ENCODE peak calls at places on chromosomes 3 and 15, in five cellular contexts. I, G, M, V and U are unnamed samples. For H3K4me1, the result is how much of the 10 kb centered on the place peaks cover.

GRCh38 chr3:193897791-193898190 is 238.2 kb upstream of the HES1 start:
- DNase-seq in I (no peak), G (no peak), M (no peak), V (no peak), U (no peak)

GRCh38 chr3:102085431-102086226 is 236.3 kb downstream of the NFKBIZ start:
- DNase-seq in I (no peak), G (no peak), M (no peak), V (no peak), U (no peak)

GRCh38 chr15:57251941-57252340 is 124.4 kb upstream of the CGNL1 start:
- DNase-seq in I (no peak), G (no peak), M (no peak), V (no peak), U (no peak)

GRCh38 chr3:135865085-135865484 is 100.4 kb upstream of the PPP2R3A start:
- DNase-seq in I (no peak), G (no peak), M (no peak), V (no peak), U (no peak)

GRCh38 chr3:176931991-176932390 is 265.3 kb downstream of the TBL1XR1 start:
- DNase-seq in I (no peak), G (no peak), M (no peak), V (no peak), U (no peak)

GRCh38 chr3:78337801-78338211 is 1297.9 kb downstream of the ROBO2 start:
- DNase-seq in I (no peak), G (no peak), M (no peak), V (no peak), U (no peak)

GRCh38 chr3:65412591-65412990 is 626.1 kb downstream of the MAGI1 start:
- DNase-seq in I (no peak), G (peak), M (peak), V (peak), U (no peak)

GRCh38 chr3:129690963-129691362 is 84.5 kb upstream of the PLXND1 start:
- DNase-seq in I (no peak), G (no peak), M (no peak), V (no peak), U (no peak)

GRCh38 chr15:59687831-59688230 is 1.3 kb downstream of the BNIP2 start:
- DNase-seq in I (peak), G (no peak), M (no peak), V (no peak), U (no peak)

GRCh38 chr15:100338971-100339444 is 2.8 kb downstream of the ADAMTS17 start:
- DNase-seq in I (peak), G (peak), M (peak), V (no peak), U (peak)

GRCh38 chr3:130906374-130906995 is 12.6 kb downstream of the ATP2C1 start:
- DNase-seq in I (peak), G (no peak), M (no peak), V (no peak), U (no peak)

GRCh38 chr3:182182531-182182968 is 470.8 kb downstream of the SOX2 start:
- DNase-seq in I (no peak), G (no peak), M (no peak), V (no peak), U (no peak)

GRCh38 chr3:174710622-174711021 is 148.5 kb upstream of the NAALADL2 start:
- DNase-seq in I (no peak), G (no peak), M (no peak), V (no peak), U (no peak)

GRCh38 chr15:40093224-40093842 is 15.3 kb downstream of the BMF start:
- DNase-seq in I (no peak), G (no peak), M (no peak), V (no peak), U (no peak)

GRCh38 chr15:48400086-48400485 is 68.9 kb downstream of the DUT start:
- DNase-seq in I (no peak), G (no peak), M (no peak), V (no peak), U (no peak)

GRCh38 chr3:146739203-146739671 is 134.1 kb upstream of the PLSCR5 start:
- DNase-seq in I (no peak), G (no peak), M (no peak), V (no peak), U (no peak)

GRCh38 chr15:69388259-69388658 is 25.9 kb upstream of the KIF23 start:
- DNase-seq in I (no peak), G (no peak), M (peak), V (no peak), U (no peak)

GRCh38 chr3:136728918-136729317 is 23.3 kb downstream of the STAG1 start:
- DNase-seq in I (no peak), G (no peak), M (no peak), V (no peak), U (no peak)

GRCh38 chr3:70774641-70775040 is 462.2 kb upstream of the MDFIC2 start:
- DNase-seq in I (no peak), G (no peak), M (no peak), V (no peak), U (no peak)

GRCh38 chr3:27976933-27977332 is 254.8 kb upstream of the EOMES start:
- DNase-seq in I (peak), G (no peak), M (no peak), V (no peak), U (no peak)

GRCh38 chr3:183448369-183449128 is 20.1 kb upstream of the MCF2L2 start:
- DNase-seq in I (peak), G (no peak), M (no peak), V (no peak), U (no peak)

GRCh38 chr15:100115711-100116090 is 226.1 kb downstream of the ADAMTS17 start:
- DNase-seq in I (no peak), G (no peak), M (peak), V (no peak), U (no peak)

GRCh38 chr3:46661776-46662766 is 31.4 kb downstream of the ALS2CL start:
- DNase-seq in I (no peak), G (peak), M (no peak), V (no peak), U (peak)

GRCh38 chr3:156298014-156298413 is 177.6 kb downstream of the KCNAB1 start:
- DNase-seq in I (no peak), G (no peak), M (no peak), V (no peak), U (no peak)

GRCh38 chr15:48221885-48222284 is 15.8 kb downstream of the SLC12A1 start:
- DNase-seq in I (no peak), G (no peak), M (no peak), V (no peak), U (no peak)

GRCh38 chr3:196080997-196081833 is 675 bp downstream of the TFRC start:
- DNase-seq in I (peak), G (peak), M (peak), V (peak), U (peak)

GRCh38 chr3:46646700-46647099 is 34.4 kb downstream of the FAM240A start:
- DNase-seq in I (no peak), G (no peak), M (no peak), V (no peak), U (no peak)

GRCh38 chr15:71051539-71051938 is 63.7 kb upstream of the THSD4 start:
- DNase-seq in I (no peak), G (no peak), M (peak), V (no peak), U (peak)

GRCh38 chr3:151135548-151136337 is 50.3 kb downstream of the MED12L start:
- DNase-seq in I (no peak), G (no peak), M (no peak), V (no peak), U (no peak)

GRCh38 chr3:120661106-120661962 is 20.7 kb downstream of the HGD start:
- DNase-seq in I (no peak), G (no peak), M (no peak), V (no peak), U (no peak)

GRCh38 chr3:58151637-58152036 is 59.1 kb downstream of the DNASE1L3 start:
- DNase-seq in I (no peak), G (no peak), M (peak), V (no peak), U (peak)

GRCh38 chr15:57357796-57358195 is 18.5 kb upstream of the CGNL1 start:
- DNase-seq in I (no peak), G (no peak), M (no peak), V (no peak), U (no peak)

GRCh38 chr3:112357888-112358287 is 24.9 kb downstream of the CD200 start:
- DNase-seq in I (no peak), G (no peak), M (no peak), V (no peak), U (no peak)

GRCh38 chr15:80265021-80265420 is 13.0 kb upstream of the CTXND1 start:
- DNase-seq in I (no peak), G (no peak), M (no peak), V (no peak), U (no peak)

GRCh38 chr3:126284258-126284904 is 72.8 kb downstream of the KLF15 start:
- DNase-seq in I (no peak), G (no peak), M (no peak), V (no peak), U (no peak)

GRCh38 chr3:9552252-9552999 is 1.2 kb downstream of the LHFPL4 start:
- DNase-seq in I (no peak), G (peak), M (peak), V (no peak), U (peak)

GRCh38 chr3:36548712-36549111 is 168.4 kb downstream of the STAC start:
- DNase-seq in I (no peak), G (no peak), M (no peak), V (no peak), U (no peak)

GRCh38 chr3:102163039-102163817 is 271.6 kb upstream of the ZPLD1 start:
- DNase-seq in I (no peak), G (peak), M (peak), V (no peak), U (peak)

GRCh38 chr3:71127052-71127451 is 456.5 kb downstream of the FOXP1 start:
- DNase-seq in I (no peak), G (no peak), M (no peak), V (no peak), U (no peak)

GRCh38 chr3:189513281-189514151 is 117.7 kb upstream of the TP63 start:
- DNase-seq in I (no peak), G (no peak), M (no peak), V (no peak), U (no peak)
- H3K4me1 ChIP-seq in I (under half), G (under half), M (under half), V (under half), U (under half)

DNA sequence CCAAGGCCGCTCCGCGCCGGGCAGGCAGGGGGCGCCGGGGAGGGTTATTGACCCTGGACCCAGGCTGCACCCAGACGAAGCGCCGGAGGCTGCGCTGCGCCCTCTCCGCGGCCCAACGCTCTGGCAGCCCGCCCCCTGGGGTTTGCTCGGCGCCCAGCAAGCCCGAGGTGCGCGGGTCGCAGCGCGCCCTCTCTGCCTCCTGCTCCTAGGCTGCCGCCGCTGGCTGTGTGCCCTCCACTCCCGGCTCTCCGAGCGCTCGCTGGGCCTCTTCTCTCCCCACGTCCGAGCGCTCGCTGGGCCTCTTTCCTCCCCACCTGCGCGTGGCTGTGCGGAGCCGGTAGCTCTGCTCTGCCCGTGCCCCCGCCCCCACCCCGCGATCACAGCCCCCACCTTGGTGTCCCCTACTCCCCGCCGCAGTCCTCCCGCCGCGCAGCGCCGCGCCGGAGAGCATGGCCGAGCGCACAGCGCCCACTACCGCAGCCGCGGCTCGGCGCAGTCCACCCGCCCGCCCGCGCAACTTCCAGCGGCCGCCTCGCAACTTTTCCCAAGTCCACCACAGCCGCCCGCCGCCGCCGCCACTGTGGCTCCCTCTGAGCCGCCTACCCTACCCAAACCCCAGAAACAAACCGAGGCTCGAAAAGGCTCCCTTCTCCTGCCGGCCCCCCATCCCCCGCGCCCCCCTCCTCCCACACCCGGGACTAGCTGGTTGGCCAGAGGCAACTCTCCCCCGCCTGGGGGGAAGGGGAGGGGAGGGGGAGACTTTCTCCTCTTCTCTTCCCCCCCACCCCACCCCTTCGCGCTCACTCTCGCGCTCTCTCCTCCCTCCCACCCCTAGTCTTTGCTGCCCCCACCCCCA is 1.1 kb downstream of the MECOM start:
- DNase-seq in I (peak), G (peak), M (peak), V (peak), U (peak)
- H3K4me1 ChIP-seq in I (under half), G (under half), M (under half), V (under half), U (under half)

GRCh38 chr3:43298292-43298691 is 12.0 kb downstream of the SNRK start:
- DNase-seq in I (no peak), G (no peak), M (no peak), V (no peak), U (no peak)
- H3K4me1 ChIP-seq in I (under half), G (under half), M (under half), V (under half), U (under half)

GRCh38 chr3:73024836-73025235 is 28.2 kb downstream of the PPP4R2 start:
- DNase-seq in I (no peak), G (no peak), M (no peak), V (no peak), U (no peak)

GRCh38 chr3:73026111-73026510 is 29.5 kb downstream of the PPP4R2 start:
- DNase-seq in I (no peak), G (no peak), M (no peak), V (no peak), U (no peak)

GRCh38 chr3:73029321-73029796 is 32.1 kb upstream of the EBLN2 start:
- DNase-seq in I (no peak), G (no peak), M (no peak), V (no peak), U (no peak)

GRCh38 chr3:73028803-73029202 is 32.2 kb downstream of the PPP4R2 start:
- DNase-seq in I (no peak), G (no peak), M (no peak), V (no peak), U (no peak)

DNA sequence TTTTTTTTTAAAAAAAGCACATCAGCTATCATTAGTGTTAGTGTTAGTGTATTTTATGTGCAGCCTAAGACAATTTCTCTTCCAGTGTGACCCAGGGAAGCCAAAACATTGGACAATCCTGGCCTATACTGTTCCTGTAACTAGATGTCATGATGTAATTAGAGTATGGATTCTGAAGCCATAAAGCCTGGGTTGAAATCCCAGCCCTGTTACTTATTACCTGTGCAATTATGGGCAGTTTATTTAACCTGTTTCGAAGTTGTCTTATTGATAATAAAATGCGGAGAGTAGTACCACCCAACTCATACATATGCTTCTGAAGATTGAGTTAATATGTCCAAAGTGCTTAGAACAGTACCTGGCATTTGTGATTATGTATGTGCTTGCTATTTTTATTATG is 30.1 kb downstream of the PPP4R2 start:
- DNase-seq in I (no peak), G (no peak), M (no peak), V (no peak), U (no peak)
- H3K4me1 ChIP-seq in I (under half), G (half or more), M (under half), V (under half), U (under half)

GRCh38 chr15:41780266-41780665 is 6.0 kb downstream of the MAPKBP1 start:
- DNase-seq in I (no peak), G (no peak), M (no peak), V (no peak), U (no peak)
- H3K4me1 ChIP-seq in I (half or more), G (under half), M (under half), V (under half), U (half or more)

DNA sequence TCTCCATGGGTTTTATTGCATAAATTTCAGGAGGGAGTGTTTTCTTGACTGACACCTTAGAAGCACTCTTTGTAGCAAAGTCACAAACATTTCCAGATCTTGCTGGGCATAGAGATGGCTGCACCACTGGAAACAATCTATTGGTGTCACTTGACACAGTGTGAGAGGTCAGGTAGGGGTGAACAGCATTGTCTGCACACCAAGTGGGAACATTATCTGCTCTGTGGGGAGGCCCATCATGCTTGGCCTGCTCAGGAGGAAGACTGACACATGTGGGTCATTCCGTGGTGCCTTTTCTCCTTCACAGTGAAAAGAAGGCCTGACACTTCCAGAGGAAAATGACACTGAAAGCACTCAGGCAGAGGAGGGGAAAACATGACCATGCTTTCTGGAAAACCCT is 149.9 kb upstream of the GALNT15 start:
- DNase-seq in I (no peak), G (no peak), M (no peak), V (no peak), U (no peak)
- H3K4me1 ChIP-seq in I (under half), G (under half), M (under half), V (under half), U (under half)

GRCh38 chr3:5186854-5187151 is 704 bp upstream of the EDEM1 start:
- DNase-seq in I (peak), G (no peak), M (no peak), V (no peak), U (peak)

GRCh38 chr3:5187920-5188418 is 462 bp downstream of the EDEM1 start:
- DNase-seq in I (peak), G (peak), M (peak), V (peak), U (peak)

GRCh38 chr3:5186089-5186853 is 1.2 kb upstream of the EDEM1 start:
- DNase-seq in I (no peak), G (no peak), M (no peak), V (no peak), U (no peak)

GRCh38 chr3:5187152-5187919 is at the start of gene EDEM1:
- DNase-seq in I (peak), G (peak), M (peak), V (peak), U (peak)

GRCh38 chr3:5185093-5185673 is 2.3 kb upstream of the EDEM1 start:
- DNase-seq in I (no peak), G (no peak), M (no peak), V (no peak), U (no peak)
- H3K4me1 ChIP-seq in I (under half), G (under half), M (under half), V (under half), U (under half)